ENCODE peak calls at places on chromosomes 6 and 20, in four cellular contexts. N is vagina, L is fibroblast of pulmonary artery, K is kidney. H is an unnamed sample.

GRCh38 chr6:56814308-56814707 is 140.6 kb upstream of the BEND6 start:
- DNase-seq in N (no peak), L (no peak), K (no peak), H (no peak)

GRCh38 chr20:50563133-50563944 is 53.2 kb downstream of the PTPN1 start:
- DNase-seq in N (no peak), L (no peak), K (no peak), H (no peak)

GRCh38 chr6:76264466-76264865 is 192.0 kb upstream of the IMPG1 start:
- DNase-seq in N (no peak), L (no peak), K (no peak), H (no peak)

GRCh38 chr6:12348530-12349511 is 58.7 kb downstream of the EDN1 start:
- DNase-seq in N (no peak), L (peak; percentile 85), K (no peak), H (no peak)

GRCh38 chr6:35062676-35063574 is 78.2 kb downstream of the TCP11 start:
- DNase-seq in N (no peak), L (no peak), K (no peak), H (no peak)

GRCh38 chr6:43695967-43696291 is 8.3 kb upstream of the MRPS18A start:
- DNase-seq in N (no peak), L (no peak), K (no peak), H (no peak)

GRCh38 chr20:33076662-33077398 is 2.6 kb upstream of the BPIFB4 start:
- DNase-seq in N (no peak), L (no peak), K (peak; percentile 41), H (no peak)

GRCh38 chr6:6940031-6940664 is 167.6 kb upstream of the RREB1 start:
- DNase-seq in N (no peak), L (no peak), K (no peak), H (no peak)

GRCh38 chr6:134932121-134932520 is 17.8 kb downstream of the ALDH8A1 start:
- DNase-seq in N (no peak), L (no peak), K (no peak), H (no peak)

GRCh38 chr6:90940812-90941481 is 354.1 kb upstream of the MAP3K7 start:
- DNase-seq in N (no peak), L (peak; percentile 78), K (no peak), H (no peak)

GRCh38 chr6:14881399-14881798 is 364.5 kb upstream of the JARID2 start:
- DNase-seq in N (no peak), L (peak; percentile 84), K (no peak), H (no peak)

GRCh38 chr20:53919886-53920285 is 150.5 kb downstream of the BCAS1 start:
- DNase-seq in N (no peak), L (no peak), K (no peak), H (no peak)

GRCh38 chr6:41785254-41785653 is 2.2 kb upstream of the TOMM6 start:
- DNase-seq in N (no peak), L (no peak), K (no peak), H (no peak)

GRCh38 chr6:151738267-151738666 is 69.2 kb upstream of the ESR1 start:
- DNase-seq in N (no peak), L (no peak), K (no peak), H (no peak)

GRCh38 chr6:151740820-151741219 is 66.7 kb upstream of the ESR1 start:
- DNase-seq in N (no peak), L (no peak), K (no peak), H (no peak)

GRCh38 chr6:151733680-151734320 is 73.7 kb upstream of the ESR1 start:
- DNase-seq in N (no peak), L (no peak), K (no peak), H (no peak)

DNA sequence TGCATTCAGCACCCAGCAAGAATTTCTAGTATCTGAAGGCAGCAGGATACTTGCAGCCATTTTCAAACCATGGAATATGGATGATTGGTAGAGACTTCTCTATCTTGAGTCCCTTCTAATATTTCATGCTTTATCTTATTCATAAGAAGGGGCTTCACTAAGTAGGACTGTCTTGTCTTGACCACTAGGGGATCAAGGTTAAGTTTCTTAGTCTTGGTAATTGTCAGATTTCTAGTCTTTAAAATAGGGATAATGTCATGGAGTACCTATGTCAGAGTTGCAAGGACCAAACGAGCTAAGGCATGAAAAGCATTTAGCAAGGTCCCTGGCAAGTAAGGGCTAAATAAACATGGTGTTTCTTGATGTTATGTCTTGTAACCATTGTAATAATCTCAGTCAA is 68.5 kb upstream of the ESR1 start:
- DNase-seq in N (no peak), L (no peak), K (no peak), H (no peak)
- TF ChIP-seq CTCF in N (no peak), L (no peak), K (no peak), H (no peak)

DNA sequence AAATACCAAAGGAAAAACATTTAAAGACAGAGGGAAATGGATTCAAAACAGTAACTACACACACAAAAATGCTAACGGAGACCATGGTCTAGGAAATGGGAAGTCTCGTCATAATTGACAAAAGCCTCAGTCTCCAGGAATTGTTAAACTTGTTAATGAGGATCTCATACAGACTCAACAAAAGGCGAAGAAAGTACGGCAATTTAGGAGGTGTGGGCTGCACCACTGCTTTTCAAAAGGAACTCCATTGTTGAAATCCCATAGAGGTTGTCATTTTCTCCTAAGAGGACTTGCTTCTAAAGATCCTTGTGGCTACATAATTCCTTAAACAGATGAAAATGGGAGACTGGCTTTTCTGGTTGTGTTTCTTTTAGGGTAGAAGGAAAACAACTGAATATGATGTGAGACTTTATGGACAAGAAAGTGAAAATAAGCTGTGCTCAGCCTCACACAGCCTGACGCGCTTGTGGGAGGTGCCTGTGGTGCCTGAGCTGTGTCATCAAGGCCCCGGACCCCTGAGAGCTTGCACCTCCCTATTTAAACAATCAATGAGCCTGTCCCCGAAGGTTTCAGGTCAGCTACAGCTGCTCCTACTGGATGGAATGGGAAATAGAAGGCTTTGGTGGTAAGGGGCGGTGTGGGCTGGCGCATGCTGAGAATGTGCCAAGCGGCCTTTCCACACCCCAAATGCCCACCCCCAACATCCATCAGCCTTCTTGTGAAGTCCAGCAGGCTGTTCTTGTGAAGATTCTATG is 2.5 kb upstream of the CLDN20 start:
- DNase-seq in N (no peak), L (no peak), K (no peak), H (no peak)
- TF ChIP-seq CTCF in N (no peak), L (no peak), K (no peak), H (no peak)

GRCh38 chr6:19472850-19473249 is 364.3 kb upstream of the ID4 start:
- DNase-seq in N (no peak), L (peak; percentile 12), K (no peak), H (no peak)
- TF ChIP-seq CTCF in N (no peak), L (peak; percentile 33), K (no peak), H (no peak)

GRCh38 chr6:53320964-53321363 is 27.8 kb downstream of the ELOVL5 start:
- DNase-seq in N (no peak), L (no peak), K (no peak), H (no peak)

GRCh38 chr6:53315086-53315724 is 33.5 kb downstream of the ELOVL5 start:
- DNase-seq in N (no peak), L (no peak), K (no peak), H (no peak)

GRCh38 chr6:53318429-53318828 is 30.3 kb downstream of the ELOVL5 start:
- DNase-seq in N (no peak), L (no peak), K (no peak), H (no peak)

GRCh38 chr6:53321701-53322100 is 27.0 kb downstream of the ELOVL5 start:
- DNase-seq in N (no peak), L (no peak), K (no peak), H (no peak)

GRCh38 chr6:53317861-53318260 is 30.9 kb downstream of the ELOVL5 start:
- DNase-seq in N (no peak), L (no peak), K (no peak), H (no peak)
- TF ChIP-seq CTCF in N (no peak), L (no peak), K (no peak), H (no peak)

GRCh38 chr6:70566751-70567382 is at the start of gene SDHAF4:
- DNase-seq in N (no peak), L (peak; percentile 87), K (peak; percentile 97), H (peak; percentile 92)
- TF ChIP-seq CTCF in N (no peak), L (no peak), K (no peak), H (no peak)

DNA sequence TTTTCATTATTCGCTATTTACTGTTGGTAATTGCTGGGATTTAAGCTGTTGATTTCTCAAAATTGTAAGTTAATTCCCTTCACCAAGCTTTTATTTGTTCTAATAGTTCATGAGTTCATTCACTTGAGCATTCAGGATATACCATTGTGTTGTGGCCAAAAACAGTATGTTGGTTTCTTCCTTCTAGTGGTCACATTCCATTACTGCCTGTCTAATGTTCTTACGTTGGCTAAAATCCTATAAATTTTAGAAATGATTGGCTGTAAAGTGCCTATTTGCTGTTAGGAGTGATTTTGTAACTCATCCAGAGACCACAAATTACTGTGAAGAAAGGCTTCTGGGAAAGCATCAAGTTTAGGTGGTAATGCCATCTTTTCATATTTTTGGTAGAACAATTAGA is 76.3 kb downstream of the FARS2 start:
- DNase-seq in N (no peak), L (peak; percentile 53), K (no peak), H (no peak)
- TF ChIP-seq CTCF in N (no peak), L (no peak), K (no peak), H (no peak)

GRCh38 chr20:63323298-63323820 is 30.4 kb downstream of the COL20A1 start:
- DNase-seq in N (no peak), L (no peak), K (no peak), H (peak; percentile 19)
- TF ChIP-seq CTCF in N (no peak), L (peak; percentile 23), K (no peak), H (no peak)